ENCODE peak calls at places on chromosomes 7 and 10, in seven cellular contexts. B is CD8-positive, alpha-beta T cell; S is right cardiac atrium; T is PC-3; D is CD4-positive, CD25-positive, alpha-beta regulatory T cell; Y is ascending aorta; Q is neuronal stem cell. P is an unnamed sample. For H3K9me3, H3K4me1 and H3K27me3, the result is how much of the 10 kb centered on the place peaks cover.

GRCh38 chr10:125023862-125024495 is 82.1 kb downstream of the ZRANB1 start:
- DNase-seq in B (no peak), S (peak), T (no peak), D (no peak), Y (no peak), Q (no peak), P (no peak)

GRCh38 chr7:55649238-55649637 is 76.9 kb upstream of the VOPP1 start:
- DNase-seq in B (no peak), S (no peak), T (no peak), D (no peak), Y (no peak), Q (no peak), P (no peak)

GRCh38 chr10:78375854-78376785 is 342.5 kb downstream of the RPS24 start:
- DNase-seq in B (no peak), S (no peak), T (no peak), D (no peak), Y (no peak), Q (no peak), P (no peak)

GRCh38 chr10:32000937-32001336 is 55.3 kb downstream of the KIF5B start:
- DNase-seq in B (no peak), S (no peak), T (no peak), D (no peak), Y (no peak), Q (no peak), P (no peak)

GRCh38 chr10:127880557-127880956 is 12.2 kb downstream of the CLRN3 start:
- DNase-seq in B (no peak), S (no peak), T (no peak), D (no peak), Y (no peak), Q (no peak), P (no peak)

GRCh38 chr7:150716368-150716767 is at the start of gene GIMAP1:
- DNase-seq in B (peak), S (peak), T (no peak), D (peak), Y (peak), Q (no peak), P (no peak)

GRCh38 chr10:76523798-76524231 is 1092.4 kb downstream of the LRMDA start:
- DNase-seq in B (no peak), S (no peak), T (no peak), D (no peak), Y (no peak), Q (no peak), P (no peak)

GRCh38 chr10:70343712-70344111 is 38.7 kb downstream of the LRRC20 start:
- DNase-seq in B (no peak), S (no peak), T (no peak), D (no peak), Y (no peak), Q (no peak), P (no peak)

GRCh38 chr10:17984056-17984455 is 32.3 kb downstream of the SLC39A12 start:
- DNase-seq in B (no peak), S (no peak), T (peak), D (no peak), Y (no peak), Q (no peak), P (no peak)

GRCh38 chr10:76111404-76111803 is 680.0 kb downstream of the LRMDA start:
- DNase-seq in B (no peak), S (no peak), T (no peak), D (no peak), Y (no peak), Q (no peak), P (no peak)

GRCh38 chr7:142412551-142413193 is 154.8 kb upstream of the PRSS58 start:
- DNase-seq in B (peak), S (no peak), T (peak), D (peak), Y (no peak), Q (peak), P (peak)

GRCh38 chr10:70651661-70652060 is 20.6 kb upstream of the ADAMTS14 start:
- DNase-seq in B (no peak), S (no peak), T (peak), D (no peak), Y (no peak), Q (no peak), P (no peak)

GRCh38 chr10:113709221-113709838 is 29.6 kb downstream of the CASP7 start:
- DNase-seq in B (no peak), S (no peak), T (peak), D (no peak), Y (no peak), Q (no peak), P (peak)

GRCh38 chr10:69624245-69624786 is 5.7 kb upstream of the FAM241B start:
- DNase-seq in B (no peak), S (no peak), T (no peak), D (peak), Y (no peak), Q (no peak), P (no peak)

GRCh38 chr10:89591796-89592271 is 53.2 kb downstream of the PANK1 start:
- DNase-seq in B (no peak), S (no peak), T (no peak), D (no peak), Y (no peak), Q (no peak), P (no peak)

GRCh38 chr10:73263948-73264347 is 11.5 kb upstream of the MRPS16 start:
- DNase-seq in B (no peak), S (no peak), T (peak), D (peak), Y (no peak), Q (no peak), P (no peak)

GRCh38 chr10:104209575-104210198 is 22.5 kb downstream of the CFAP43 start:
- DNase-seq in B (peak), S (no peak), T (peak), D (peak), Y (no peak), Q (peak), P (peak)

GRCh38 chr7:50837965-50838364 is 55.3 kb upstream of the GRB10 start:
- DNase-seq in B (no peak), S (no peak), T (peak), D (no peak), Y (peak), Q (no peak), P (peak)

GRCh38 chr10:86747796-86748581 is 8.4 kb upstream of the BMPR1A start:
- DNase-seq in B (no peak), S (no peak), T (peak), D (no peak), Y (no peak), Q (no peak), P (no peak)

GRCh38 chr10:15571570-15571969 is 148.2 kb downstream of the ITGA8 start:
- DNase-seq in B (no peak), S (peak), T (no peak), D (no peak), Y (peak), Q (no peak), P (peak)

GRCh38 chr10:79054203-79055099 is 14.3 kb upstream of the ZMIZ1 start:
- DNase-seq in B (no peak), S (no peak), T (no peak), D (no peak), Y (peak), Q (no peak), P (no peak)

GRCh38 chr10:72928798-72929197 is 25.8 kb downstream of the PLA2G12B start:
- DNase-seq in B (no peak), S (no peak), T (no peak), D (no peak), Y (no peak), Q (no peak), P (no peak)

GRCh38 chr10:22606164-22606614 is 108.2 kb downstream of the PIP4K2A start:
- DNase-seq in B (peak), S (no peak), T (peak), D (peak), Y (peak), Q (no peak), P (peak)

GRCh38 chr7:99790407-99790806 is 6.4 kb upstream of the CYP3A4 start:
- DNase-seq in B (no peak), S (no peak), T (no peak), D (no peak), Y (no peak), Q (no peak), P (no peak)
- H3K9me3 ChIP-seq in B (under half), S (under half), T (under half), D (under half), Y (under half), Q (under half), P (under half)

DNA sequence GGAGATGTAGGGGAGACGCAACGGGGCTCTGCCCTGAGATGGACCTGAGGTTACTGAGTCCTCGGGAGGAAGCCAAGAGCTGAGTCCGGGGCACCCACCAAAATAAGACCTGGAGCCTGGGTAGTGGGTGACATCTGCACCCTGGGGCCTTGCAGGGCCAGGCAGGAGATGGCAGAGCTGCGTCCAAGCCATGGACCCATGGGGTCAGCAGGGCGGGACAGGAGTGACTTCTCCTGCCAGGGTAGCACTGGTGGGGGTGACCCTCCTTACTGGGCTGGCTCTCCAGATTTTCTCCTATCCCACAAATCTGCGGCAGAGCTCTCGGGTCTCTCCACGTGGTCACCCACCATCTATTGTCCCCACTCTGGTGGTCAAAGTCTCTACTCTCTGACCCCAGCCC is 2.1 kb downstream of the GHRHR start:
- DNase-seq in B (no peak), S (no peak), T (no peak), D (no peak), Y (no peak), Q (no peak), P (no peak)
- H3K4me1 ChIP-seq in B (under half), S (under half), T (under half), D (under half), Y (under half), Q (under half), P (under half)

GRCh38 chr10:98172495-98172894 is 38.0 kb downstream of the R3HCC1L start:
- DNase-seq in B (no peak), S (no peak), T (no peak), D (no peak), Y (no peak), Q (no peak), P (no peak)
- H3K27me3 ChIP-seq in B (under half), S (under half), T (under half), D (under half), Y (under half), Q (under half), P (under half)

GRCh38 chr7:3923307-3923918 is 622.4 kb downstream of the SDK1 start:
- DNase-seq in B (no peak), S (no peak), T (no peak), D (no peak), Y (no peak), Q (no peak), P (no peak)
- H3K9me3 ChIP-seq in B (under half), S (under half), T (under half), D (under half), Y (under half), Q (under half), P (under half)

GRCh38 chr7:149605696-149606095 is 108.1 kb upstream of the ZNF746 start:
- DNase-seq in B (no peak), S (no peak), T (no peak), D (no peak), Y (no peak), Q (no peak), P (no peak)
- H3K4me1 ChIP-seq in B (under half), S (under half), T (under half), D (under half), Y (under half), Q (under half), P (under half)

DNA sequence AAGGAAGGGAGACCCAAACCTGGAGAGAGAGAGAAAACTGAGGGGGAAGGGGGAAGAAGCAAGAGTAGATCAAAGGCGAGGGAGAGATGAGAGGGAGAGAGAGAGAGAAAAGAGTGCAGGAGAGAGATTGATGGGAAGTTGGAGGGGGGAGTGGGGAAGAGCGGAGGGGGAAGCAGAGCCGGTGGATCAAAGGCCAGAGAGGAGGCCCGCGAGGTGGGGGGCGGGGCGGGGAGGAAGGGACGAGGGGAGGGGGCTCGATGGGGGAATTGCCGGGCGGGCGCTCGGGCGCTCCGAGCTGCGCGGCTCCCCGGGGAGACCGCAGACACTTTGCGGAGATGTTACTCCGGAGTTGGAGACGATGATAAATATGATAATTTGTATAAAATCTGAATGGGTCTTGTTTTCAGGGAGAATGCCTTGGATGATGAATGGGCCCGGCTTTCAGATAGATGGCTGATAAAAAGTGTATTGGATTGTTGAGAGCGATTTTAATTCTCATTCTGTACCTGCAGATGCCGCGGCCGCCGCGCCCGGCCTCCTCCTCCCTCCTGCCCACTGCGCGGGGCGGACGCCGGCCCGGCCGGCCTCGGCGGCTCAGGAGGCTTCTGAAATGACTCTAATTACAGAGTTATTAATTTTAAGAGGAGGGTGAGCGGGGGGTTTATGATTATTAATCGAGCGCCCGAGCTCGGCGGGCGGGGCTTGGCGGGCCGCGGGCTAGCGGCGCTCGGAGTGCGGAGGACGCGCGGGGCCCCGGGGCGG is 21.4 kb upstream of the PAX2 start:
- DNase-seq in B (no peak), S (no peak), T (no peak), D (no peak), Y (no peak), Q (no peak), P (no peak)
- H3K27me3 ChIP-seq in B (under half), S (under half), T (under half), D (under half), Y (under half), Q (under half), P (half or more)

GRCh38 chr10:10418397-10418796 is 599.3 kb upstream of the CELF2 start:
- DNase-seq in B (no peak), S (no peak), T (no peak), D (peak), Y (no peak), Q (no peak), P (no peak)

GRCh38 chr10:10421071-10421470 is 596.6 kb upstream of the CELF2 start:
- DNase-seq in B (no peak), S (no peak), T (no peak), D (no peak), Y (no peak), Q (no peak), P (no peak)
- H3K9me3 ChIP-seq in B (under half), S (under half), T (under half), D (under half), Y (under half), Q (under half), P (under half)

GRCh38 chr7:43582503-43583423 is at the start of gene STK17A:
- DNase-seq in B (peak), S (peak), T (peak), D (peak), Y (peak), Q (peak), P (peak)

GRCh38 chr7:43585521-43585920 is 2.6 kb downstream of the STK17A start:
- DNase-seq in B (no peak), S (no peak), T (peak), D (peak), Y (no peak), Q (no peak), P (no peak)

GRCh38 chr7:43583424-43584199 is 704 bp downstream of the STK17A start:
- DNase-seq in B (peak), S (peak), T (peak), D (peak), Y (peak), Q (peak), P (peak)

GRCh38 chr7:43586251-43586900 is 3.5 kb downstream of the STK17A start:
- DNase-seq in B (no peak), S (no peak), T (peak), D (peak), Y (no peak), Q (no peak), P (no peak)

GRCh38 chr7:43584200-43584586 is 1.3 kb downstream of the STK17A start:
- DNase-seq in B (peak), S (no peak), T (peak), D (no peak), Y (peak), Q (no peak), P (no peak)
- H3K4me1 ChIP-seq in B (under half), S (under half), T (under half), D (half or more), Y (under half), Q (under half), P (under half)